ENCODE peak calls at places on chromosomes 13 and 19, in nine cellular contexts. J is left lung; X is anterior cingulate cortex; F is adipocyte; S is neural progenitor cell; A is NCI-H1105 treated with DMSO at 0.1 percent for 48 hours; Y is transverse colon; O is midbrain; T is activated naive CD4-positive, alpha-beta T cell. W is an unnamed sample.

GRCh38 chr13:94056362-94056990 is 423.0 kb downstream of the DCT start:
- DNase-seq in J (no peak), X (no peak), F (no peak), S (no peak), A (no peak), Y (no peak), O (no peak), T (no peak), W (no peak)

GRCh38 chr13:50644081-50644871 is 199.2 kb downstream of the DLEU7 start:
- DNase-seq in J (no peak), X (no peak), F (no peak), S (no peak), A (no peak), Y (no peak), O (no peak), T (no peak), W (no peak)

GRCh38 chr19:6970021-6970420 is 51.2 kb downstream of the MBD3L2B start:
- DNase-seq in J (no peak), X (no peak), F (no peak), S (no peak), A (no peak), Y (no peak), O (no peak), T (no peak), W (no peak)

GRCh38 chr13:33016414-33017409 is at the start of gene KL:
- DNase-seq in J (peak), X (no peak), F (peak), S (peak), A (no peak), Y (peak), O (no peak), T (no peak), W (no peak)

GRCh38 chr13:101111894-101112293 is 304.4 kb downstream of the NALCN start:
- DNase-seq in J (no peak), X (no peak), F (peak), S (no peak), A (no peak), Y (no peak), O (no peak), T (no peak), W (no peak)

GRCh38 chr13:47901451-47901850 is 99.6 kb downstream of the SUCLA2 start:
- DNase-seq in J (no peak), X (no peak), F (no peak), S (peak), A (no peak), Y (no peak), O (no peak), T (no peak), W (no peak)

GRCh38 chr19:792361-792885 is 4.8 kb upstream of the PTBP1 start:
- DNase-seq in J (no peak), X (no peak), F (no peak), S (no peak), A (no peak), Y (no peak), O (no peak), T (no peak), W (no peak)

GRCh38 chr19:13300421-13301030 is 150.3 kb downstream of the IER2 start:
- DNase-seq in J (no peak), X (no peak), F (no peak), S (no peak), A (no peak), Y (no peak), O (no peak), T (no peak), W (no peak)

GRCh38 chr13:99687728-99688397 is 186.6 kb downstream of the TM9SF2 start:
- DNase-seq in J (no peak), X (no peak), F (no peak), S (peak), A (no peak), Y (no peak), O (no peak), T (no peak), W (no peak)

GRCh38 chr19:16070366-16070990 is 5.8 kb upstream of the TPM4 start:
- DNase-seq in J (peak), X (no peak), F (no peak), S (no peak), A (no peak), Y (peak), O (no peak), T (peak), W (no peak)

GRCh38 chr19:1177322-1178114 is 3.5 kb upstream of the SBNO2 start:
- DNase-seq in J (peak), X (no peak), F (peak), S (no peak), A (no peak), Y (no peak), O (no peak), T (no peak), W (no peak)

GRCh38 chr19:10353793-10354391 is 14.5 kb upstream of the ICAM3 start:
- DNase-seq in J (no peak), X (no peak), F (peak), S (peak), A (no peak), Y (peak), O (no peak), T (no peak), W (no peak)

GRCh38 chr13:99178636-99179035 is 22.0 kb upstream of the UBAC2 start:
- DNase-seq in J (no peak), X (no peak), F (peak), S (no peak), A (no peak), Y (no peak), O (no peak), T (no peak), W (no peak)

GRCh38 chr13:76035711-76036110 is 399.6 kb downstream of the LMO7 start:
- DNase-seq in J (no peak), X (no peak), F (peak), S (no peak), A (no peak), Y (no peak), O (no peak), T (no peak), W (no peak)

GRCh38 chr19:39765091-39766076 is 13.3 kb upstream of the LEUTX start:
- DNase-seq in J (no peak), X (peak), F (peak), S (peak), A (peak), Y (peak), O (peak), T (no peak), W (peak)

GRCh38 chr13:26616126-26616525 is 58.6 kb downstream of the WASF3 start:
- DNase-seq in J (no peak), X (no peak), F (peak), S (no peak), A (no peak), Y (no peak), O (no peak), T (no peak), W (no peak)

GRCh38 chr13:59494151-59494550 is 669.6 kb downstream of the DIAPH3 start:
- DNase-seq in J (no peak), X (no peak), F (no peak), S (no peak), A (no peak), Y (no peak), O (no peak), T (no peak), W (no peak)

GRCh38 chr13:113650275-113650674 is 7.7 kb downstream of the ATP4B start:
- DNase-seq in J (peak), X (no peak), F (no peak), S (no peak), A (no peak), Y (peak), O (no peak), T (no peak), W (peak)

GRCh38 chr19:54420383-54421168 is 5.3 kb downstream of the TTYH1 start:
- DNase-seq in J (no peak), X (peak), F (no peak), S (peak), A (no peak), Y (no peak), O (peak), T (no peak), W (no peak)

W was measured in NCI-H345.